ENCODE peak calls at places on chromosomes 2 and 18, in four cellular contexts. M, L, A and H are unnamed samples.
A peak's percentile ranks its signal among the peaks of the same experiment; 100 is the strongest.

GRCh38 chr2:63048367-63049171 is 2.1 kb upstream of the OTX1 start:
- DNase-seq in M (peak; percentile 79), A (peak; percentile 63), L (peak; percentile 25), H (no peak)

GRCh38 chr2:120647487-120647886 is 88.2 kb upstream of the GLI2 start:
- DNase-seq in A (no peak), M (no peak), L (no peak), H (no peak)

GRCh38 chr18:55407774-55408535 is 180.0 kb downstream of the TCF4 start:
- DNase-seq in A (no peak), L (no peak), M (no peak), H (no peak)

GRCh38 chr2:96184188-96184587 is 24.4 kb downstream of the STARD7 start:
- DNase-seq in M (no peak), L (no peak), A (no peak), H (no peak)

GRCh38 chr18:22250591-22250996 is 81.2 kb downstream of the GATA6 start:
- DNase-seq in A (no peak), M (no peak), L (no peak), H (no peak)

GRCh38 chr2:61993422-61994024 is 88.0 kb downstream of the COMMD1 start:
- DNase-seq in A (peak; percentile 57), L (peak; percentile 72), M (peak; percentile 61), H (peak; percentile 38)

GRCh38 chr18:69974365-69974764 is 26.7 kb upstream of the CD226 start:
- DNase-seq in L (no peak), A (no peak), M (no peak), H (no peak)

GRCh38 chr2:72576861-72577260 is 249.0 kb downstream of the EXOC6B start:
- DNase-seq in L (no peak), M (no peak), A (no peak), H (no peak)

GRCh38 chr2:197822333-197822732 is 17.9 kb downstream of the PLCL1 start:
- DNase-seq in M (no peak), L (no peak), A (no peak), H (no peak)

GRCh38 chr2:35783723-35784122 is 571.9 kb upstream of the CRIM1 start:
- DNase-seq in M (peak; percentile 32), A (no peak), L (no peak), H (no peak)

GRCh38 chr2:101717041-101717817 is 19.7 kb downstream of the MAP4K4 start:
- DNase-seq in M (no peak), A (no peak), L (no peak), H (no peak)

GRCh38 chr2:128491845-128492244 is 173.2 kb upstream of the HS6ST1 start:
- DNase-seq in M (peak; percentile 84), A (no peak), L (no peak), H (no peak)

GRCh38 chr2:144642106-144642505 is 122.2 kb upstream of the ZEB2 start:
- DNase-seq in A (no peak), L (no peak), M (no peak), H (no peak)

GRCh38 chr18:59376351-59376935 is 17.4 kb upstream of the LMAN1 start:
- DNase-seq in A (no peak), L (no peak), M (no peak), H (no peak)

GRCh38 chr2:160920061-160920460 is 240.2 kb upstream of the TANK start:
- DNase-seq in M (no peak), L (no peak), A (no peak), H (no peak)

GRCh38 chr2:237473474-237474453 is 13.3 kb upstream of the MLPH start:
- DNase-seq in L (no peak), A (no peak), M (no peak), H (no peak)

GRCh38 chr18:31875301-31875700 is 67.6 kb downstream of the TRAPPC8 start:
- DNase-seq in A (no peak), L (no peak), M (no peak), H (no peak)

DNA sequence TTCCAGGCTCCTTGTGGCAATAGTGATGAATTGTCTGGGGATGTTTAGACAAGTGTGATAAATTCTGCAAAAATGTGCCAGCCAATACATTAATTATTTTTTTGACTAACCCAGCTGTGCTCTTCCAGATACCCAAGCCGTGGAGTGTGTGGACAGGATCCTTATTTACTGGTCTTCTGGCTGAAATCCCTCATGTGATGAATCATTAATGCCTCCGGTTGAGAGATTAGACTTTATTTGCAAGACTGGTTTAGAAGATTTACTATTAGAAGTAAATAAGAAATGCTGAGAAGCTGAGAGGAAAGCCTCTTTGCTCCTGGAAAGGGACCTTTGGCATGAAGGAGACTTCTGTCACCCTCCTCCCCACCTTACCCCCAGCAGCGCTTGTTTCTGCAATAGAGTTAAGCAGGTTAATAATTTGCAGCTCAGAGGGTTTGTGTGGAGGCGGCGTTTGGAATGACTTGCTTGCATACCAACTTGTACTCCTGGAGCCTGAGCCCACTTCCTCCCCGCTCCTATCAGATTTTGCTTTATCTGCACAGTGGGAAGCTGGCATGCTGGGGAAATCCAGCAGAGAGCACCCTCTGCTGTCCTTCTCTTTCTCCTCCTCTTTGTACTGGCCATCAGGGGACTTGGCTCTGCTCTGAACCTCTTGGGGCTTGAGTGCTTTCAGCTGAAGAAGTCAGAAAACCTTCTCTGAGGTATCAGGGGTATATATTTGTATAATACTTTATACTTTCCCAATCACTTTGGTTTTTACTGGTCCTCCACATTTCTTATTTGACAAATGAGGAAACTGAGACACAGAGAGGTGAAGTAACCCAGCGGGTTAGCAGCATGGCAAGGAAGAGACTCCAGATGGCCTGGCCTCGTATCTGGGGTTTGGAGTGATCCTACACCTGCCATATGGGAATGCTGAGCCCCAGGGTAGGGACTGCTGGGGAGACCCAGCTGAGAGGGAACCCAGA is 16.3 kb downstream of the SLC3A1 start:
- DNase-seq in L (peak; percentile 67), M (peak; percentile 52), A (peak; percentile 76), H (peak; percentile 77)
- H3K4me3 ChIP-seq in L (no peak overlapping the region), M (no peak overlapping the region), A (peak overlapping the region; percentile 46), H (no peak overlapping the region)

GRCh38 chr2:201105759-201106158 is 10.2 kb upstream of the CFLAR start:
- DNase-seq in L (no peak), M (no peak), A (no peak), H (no peak)
- TF ChIP-seq POLR2AphosphoS5 in L (no peak), M (no peak), A (no peak), H (no peak)

DNA sequence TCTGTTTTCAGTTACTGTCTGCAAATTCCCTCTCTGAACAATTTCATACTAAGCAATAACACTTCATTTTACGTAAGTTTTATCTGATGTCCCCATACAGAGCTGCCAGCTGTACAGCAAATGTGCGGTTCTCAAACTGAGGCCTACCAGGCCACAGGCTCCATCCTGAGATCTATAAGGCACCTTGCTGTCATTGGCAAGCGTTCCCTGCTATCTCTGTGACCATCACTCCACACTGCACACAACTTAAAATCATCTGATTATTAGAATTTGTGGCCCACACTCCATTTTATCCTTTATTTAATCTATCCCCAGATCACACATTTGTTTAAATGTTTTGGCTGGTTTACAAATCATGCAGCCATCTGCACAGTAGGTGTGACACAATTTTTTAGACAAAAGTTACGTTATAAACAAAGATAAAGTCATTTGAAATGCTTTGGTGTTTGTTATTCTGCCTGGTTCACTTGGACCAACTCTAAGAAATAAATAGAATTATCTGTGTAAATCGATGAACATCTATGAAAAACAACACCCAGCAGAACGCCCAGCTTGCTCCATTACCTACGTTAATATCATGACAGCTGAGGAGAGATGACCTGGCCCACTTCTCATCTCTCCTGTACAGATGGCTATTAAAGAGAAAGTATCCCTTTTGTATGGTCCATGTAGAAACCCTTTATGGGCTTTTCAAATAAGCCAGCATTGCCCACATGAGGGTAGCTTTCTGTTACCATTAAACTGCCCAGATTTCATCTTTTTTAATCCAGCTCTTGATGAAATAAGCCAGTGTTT is 162.4 kb downstream of the ZNF521 start:
- DNase-seq in M (no peak), A (peak; percentile 5), L (no peak), H (no peak)
- H3K4me3 ChIP-seq in M (no peak overlapping the region), A (no peak overlapping the region), L (no peak overlapping the region), H (no peak overlapping the region)

GRCh38 chr2:46030330-46030729 is 266.9 kb upstream of the EPAS1 start:
- DNase-seq in A (no peak), M (no peak), L (no peak), H (no peak)

GRCh38 chr2:46032161-46032813 is 264.9 kb upstream of the EPAS1 start:
- DNase-seq in A (no peak), L (peak; percentile 30), M (no peak), H (no peak)

GRCh38 chr2:46029332-46029811 is 267.8 kb upstream of the EPAS1 start:
- DNase-seq in M (no peak), A (no peak), L (peak; percentile 96), H (no peak)

GRCh38 chr2:46032996-46033395 is 264.2 kb upstream of the EPAS1 start:
- DNase-seq in L (no peak), M (no peak), A (no peak), H (no peak)

DNA sequence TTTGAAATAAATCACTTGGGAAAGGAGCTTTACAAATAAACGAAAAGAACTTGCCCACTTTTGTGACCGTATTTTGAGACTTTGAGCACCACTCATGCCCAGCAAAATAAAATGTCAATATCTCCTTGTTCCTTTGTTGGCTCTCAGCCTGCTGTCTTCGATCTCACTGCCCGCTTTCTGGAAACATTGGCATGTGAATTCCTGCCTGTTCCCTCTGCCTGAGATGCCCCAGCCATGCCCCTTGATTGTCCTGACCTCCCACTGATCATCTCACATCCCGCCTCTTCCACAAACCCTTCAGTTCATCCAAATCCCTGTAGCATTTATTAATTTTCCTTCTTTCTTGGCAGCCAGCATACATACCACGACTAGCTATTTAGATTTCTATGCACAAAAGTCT is 266.1 kb upstream of the EPAS1 start:
- DNase-seq in M (no peak), L (no peak), A (no peak), H (no peak)
- TF ChIP-seq POLR2AphosphoS5 in M (no peak), L (no peak), A (no peak), H (no peak)

GRCh38 chr18:36828157-36828629 is 609 bp downstream of the TPGS2 start:
- DNase-seq in L (peak; percentile 46), M (peak; percentile 70), A (no peak), H (no peak)

GRCh38 chr18:36831139-36831538 is 2.2 kb downstream of the KIAA1328 start:
- DNase-seq in M (no peak), A (no peak), L (peak; percentile 33), H (no peak)

GRCh38 chr18:36828630-36829361 is at the start of the genes KIAA1328 and TPGS2:
- DNase-seq in M (peak; percentile 88), A (peak; percentile 96), L (peak; percentile 91), H (no peak)

GRCh38 chr18:36829362-36830140 is 624 bp downstream of the KIAA1328 start:
- DNase-seq in L (no peak), A (no peak), M (no peak), H (no peak)

DNA sequence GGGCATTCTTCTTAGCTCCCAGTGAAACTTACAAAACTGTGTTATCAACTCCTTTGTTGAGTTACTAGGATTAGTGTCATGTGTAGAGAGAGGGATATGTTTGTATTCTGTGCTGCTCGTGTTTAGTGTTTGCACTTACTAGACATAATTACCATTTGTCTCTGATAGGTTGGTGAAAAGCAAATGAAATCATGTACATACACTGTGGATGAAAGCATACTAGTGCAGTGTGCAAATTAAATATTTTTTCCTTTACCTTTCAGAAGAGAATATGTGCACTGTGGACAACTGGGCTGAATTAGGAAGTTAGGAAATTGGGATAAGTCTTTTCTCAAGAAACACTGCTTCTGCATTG is 1.2 kb downstream of the KIAA1328 start:
- DNase-seq in L (no peak), M (no peak), A (no peak), H (no peak)
- H3K4me3 ChIP-seq in L (no peak overlapping the region), M (peak overlapping the region; percentile 95), A (peak overlapping the region; percentile 97), H (peak overlapping the region; percentile 90)

GRCh38 chr2:12882393-12882792 is 165.7 kb downstream of the TRIB2 start:
- DNase-seq in M (no peak), A (no peak), L (no peak), H (no peak)

GRCh38 chr2:12881952-12882351 is 165.2 kb downstream of the TRIB2 start:
- DNase-seq in A (no peak), M (peak; percentile 16), L (no peak), H (peak; percentile 5)

GRCh38 chr2:12879649-12880048 is 162.9 kb downstream of the TRIB2 start:
- DNase-seq in A (no peak), L (no peak), M (no peak), H (no peak)

GRCh38 chr2:12883911-12884310 is 167.2 kb downstream of the TRIB2 start:
- DNase-seq in L (no peak), M (no peak), A (no peak), H (no peak)

GRCh38 chr2:12884713-12885282 is 168.1 kb downstream of the TRIB2 start:
- DNase-seq in A (no peak), L (peak; percentile 59), M (no peak), H (peak; percentile 8)
- TF ChIP-seq POLR2AphosphoS5 in A (no peak), L (peak; percentile 71), M (no peak), H (no peak)